ENCODE peak calls at places on chromosome 6, in seven cellular contexts. Y, H, B, L, X, I and R are unnamed samples. For H3K27me3, the result is how much of the 10 kb centered on the place peaks cover.

GRCh38 chr6:111486921-111487320 is 3.9 kb upstream of the REV3L start:
- DNase-seq in Y (no peak), H (no peak), B (no peak), L (no peak), X (no peak), I (no peak), R (no peak)

GRCh38 chr6:42451595-42452170 is at the start of gene TRERF1:
- DNase-seq in Y (peak), H (peak), B (peak), L (peak), X (peak), I (peak), R (peak)

GRCh38 chr6:3162565-3163247 is 5.4 kb upstream of the TUBB2A start:
- DNase-seq in Y (peak), H (peak), B (peak), L (peak), X (peak), I (peak), R (peak)

GRCh38 chr6:170222498-170223471 is 68.1 kb downstream of the DLL1 start:
- DNase-seq in Y (no peak), H (no peak), B (peak), L (no peak), X (peak), I (no peak), R (peak)

GRCh38 chr6:162736933-162737332 is 9.2 kb downstream of the PACRG start:
- DNase-seq in Y (no peak), H (no peak), B (no peak), L (no peak), X (no peak), I (no peak), R (peak)

GRCh38 chr6:11055127-11055627 is 11.1 kb upstream of the ELOVL2 start:
- DNase-seq in Y (no peak), H (no peak), B (no peak), L (no peak), X (no peak), I (no peak), R (no peak)

GRCh38 chr6:129491436-129491835 is 218.5 kb downstream of the ARHGAP18 start:
- DNase-seq in Y (no peak), H (no peak), B (no peak), L (no peak), X (no peak), I (no peak), R (no peak)

GRCh38 chr6:5132741-5133140 is 47.6 kb downstream of the PPP1R3G start:
- DNase-seq in Y (peak), H (peak), B (no peak), L (peak), X (peak), I (peak), R (no peak)

GRCh38 chr6:112086744-112087135 is 542 bp downstream of the TUBE1 start:
- DNase-seq in Y (peak), H (no peak), B (no peak), L (no peak), X (no peak), I (no peak), R (peak)

GRCh38 chr6:19121516-19121915 is 715.7 kb upstream of the ID4 start:
- DNase-seq in Y (no peak), H (no peak), B (no peak), L (no peak), X (no peak), I (no peak), R (no peak)

GRCh38 chr6:87736809-87737540 is 34.9 kb upstream of the AKIRIN2 start:
- DNase-seq in Y (no peak), H (no peak), B (no peak), L (no peak), X (no peak), I (no peak), R (peak)

GRCh38 chr6:149440735-149441662 is 40.9 kb downstream of the SUMO4 start:
- DNase-seq in Y (no peak), H (no peak), B (no peak), L (no peak), X (no peak), I (no peak), R (no peak)

GRCh38 chr6:161407581-161407980 is 133.7 kb upstream of the AGPAT4 start:
- DNase-seq in Y (no peak), H (no peak), B (no peak), L (no peak), X (no peak), I (no peak), R (peak)

GRCh38 chr6:150055131-150055530 is 13.8 kb downstream of the ULBP3 start:
- DNase-seq in Y (no peak), H (no peak), B (no peak), L (no peak), X (no peak), I (no peak), R (no peak)

GRCh38 chr6:92371809-92372208 is 1047.5 kb downstream of the EPHA7 start:
- DNase-seq in Y (no peak), H (no peak), B (no peak), L (no peak), X (no peak), I (no peak), R (no peak)

GRCh38 chr6:52576054-52576391 is 837 bp downstream of the TRAM2 start:
- DNase-seq in Y (no peak), H (no peak), B (no peak), L (no peak), X (peak), I (peak), R (no peak)

GRCh38 chr6:163147988-163148387 is 266.5 kb upstream of the QKI start:
- DNase-seq in Y (no peak), H (no peak), B (no peak), L (no peak), X (no peak), I (no peak), R (no peak)

GRCh38 chr6:82113231-82113630 is 134.3 kb downstream of the IBTK start:
- DNase-seq in Y (peak), H (no peak), B (no peak), L (no peak), X (no peak), I (no peak), R (no peak)

GRCh38 chr6:1042583-1043457 is 269.1 kb upstream of the FOXQ1 start:
- DNase-seq in Y (no peak), H (no peak), B (no peak), L (no peak), X (no peak), I (no peak), R (no peak)

GRCh38 chr6:81739230-81740195 is 13.0 kb downstream of the TENT5A start:
- DNase-seq in Y (no peak), H (no peak), B (no peak), L (no peak), X (no peak), I (no peak), R (no peak)

GRCh38 chr6:140071601-140072062 is 697.2 kb upstream of the CITED2 start:
- DNase-seq in Y (no peak), H (no peak), B (no peak), L (no peak), X (no peak), I (no peak), R (peak)

GRCh38 chr6:143157146-143157545 is 96.5 kb downstream of the AIG1 start:
- DNase-seq in Y (peak), H (no peak), B (no peak), L (no peak), X (no peak), I (no peak), R (no peak)

GRCh38 chr6:3407840-3408239 is 49.0 kb downstream of the SLC22A23 start:
- DNase-seq in Y (no peak), H (no peak), B (no peak), L (no peak), X (peak), I (no peak), R (no peak)

GRCh38 chr6:63452117-63452516 is 120.2 kb upstream of the LOC128125822 start:
- DNase-seq in Y (no peak), H (no peak), B (no peak), L (no peak), X (no peak), I (no peak), R (peak)

GRCh38 chr6:112287836-112288235 is 33.5 kb upstream of the LAMA4 start:
- DNase-seq in Y (no peak), H (no peak), B (no peak), L (no peak), X (no peak), I (no peak), R (no peak)

GRCh38 chr6:105384004-105384403 is 18.9 kb downstream of the PREP start:
- DNase-seq in Y (peak), H (no peak), B (no peak), L (no peak), X (no peak), I (no peak), R (peak)

GRCh38 chr6:255418-256090 is 36.7 kb upstream of the DUSP22 start:
- DNase-seq in Y (no peak), H (no peak), B (no peak), L (no peak), X (no peak), I (no peak), R (no peak)

GRCh38 chr6:44789061-44789460 is 401.6 kb downstream of the CDC5L start:
- DNase-seq in Y (no peak), H (no peak), B (no peak), L (no peak), X (no peak), I (no peak), R (no peak)

GRCh38 chr6:52389626-52390360 is 27.8 kb downstream of the PAQR8 start:
- DNase-seq in Y (no peak), H (no peak), B (peak), L (peak), X (no peak), I (peak), R (peak)

GRCh38 chr6:27359231-27359630 is 29.3 kb upstream of the ZNF391 start:
- DNase-seq in Y (no peak), H (no peak), B (no peak), L (no peak), X (no peak), I (no peak), R (peak)

GRCh38 chr6:169165031-169165430 is 88.6 kb downstream of the THBS2 start:
- DNase-seq in Y (no peak), H (no peak), B (no peak), L (no peak), X (peak), I (no peak), R (no peak)

GRCh38 chr6:114569643-114570042 is 226.8 kb upstream of the HS3ST5 start:
- DNase-seq in Y (peak), H (no peak), B (no peak), L (no peak), X (no peak), I (no peak), R (no peak)

GRCh38 chr6:151098166-151098565 is 141.6 kb upstream of the AKAP12 start:
- DNase-seq in Y (no peak), H (no peak), B (no peak), L (no peak), X (no peak), I (no peak), R (no peak)

GRCh38 chr6:161444464-161444863 is 170.6 kb upstream of the AGPAT4 start:
- DNase-seq in Y (peak), H (no peak), B (no peak), L (peak), X (no peak), I (peak), R (peak)

GRCh38 chr6:164749126-164749758 is 560.2 kb downstream of the C6orf118 start:
- DNase-seq in Y (no peak), H (no peak), B (no peak), L (peak), X (no peak), I (peak), R (peak)

GRCh38 chr6:111468329-111469012 is 14.5 kb downstream of the REV3L start:
- DNase-seq in Y (no peak), H (no peak), B (no peak), L (no peak), X (no peak), I (peak), R (peak)

GRCh38 chr6:31272856-31273626 is 1.1 kb upstream of the HLA-C start:
- DNase-seq in Y (peak), H (no peak), B (no peak), L (no peak), X (no peak), I (no peak), R (no peak)

GRCh38 chr6:131937703-131938631 is 13.2 kb downstream of the CCN2 start:
- DNase-seq in Y (peak), H (no peak), B (no peak), L (peak), X (no peak), I (no peak), R (no peak)

GRCh38 chr6:19714415-19715165 is 122.6 kb upstream of the ID4 start:
- DNase-seq in Y (peak), H (no peak), B (no peak), L (no peak), X (no peak), I (no peak), R (no peak)

GRCh38 chr6:83258517-83258916 is 65.4 kb downstream of the RWDD2A start:
- DNase-seq in Y (peak), H (no peak), B (no peak), L (no peak), X (no peak), I (no peak), R (no peak)

GRCh38 chr6:13012271-13012670 is 295.7 kb downstream of the PHACTR1 start:
- DNase-seq in Y (no peak), H (no peak), B (no peak), L (no peak), X (no peak), I (no peak), R (peak)
- H3K4me3 ChIP-seq in Y (no peak), H (no peak), B (no peak), L (no peak), X (no peak), I (no peak), R (no peak)

GRCh38 chr6:34022873-34023255 is 123.0 kb downstream of the GRM4 start:
- DNase-seq in Y (no peak), H (no peak), B (no peak), L (no peak), X (no peak), I (no peak), R (no peak)
- H3K27me3 ChIP-seq in Y (under half), H (under half), B (under half), L (half or more), X (under half), I (under half), R (under half)

GRCh38 chr6:134177236-134177635 is 124.8 kb upstream of the SLC2A12 start:
- DNase-seq in Y (no peak), H (no peak), B (no peak), L (no peak), X (no peak), I (no peak), R (no peak)
- H3K4me3 ChIP-seq in Y (no peak), H (no peak), B (peak), L (no peak), X (no peak), I (no peak), R (no peak)

GRCh38 chr6:41156771-41157170 is 2.6 kb upstream of the TREML1 start:
- DNase-seq in Y (no peak), H (no peak), B (no peak), L (no peak), X (no peak), I (no peak), R (no peak)
- H3K27me3 ChIP-seq in Y (under half), H (under half), B (under half), L (under half), X (under half), I (under half), R (under half)

GRCh38 chr6:54013966-54014365 is 97.3 kb upstream of the MLIP start:
- DNase-seq in Y (no peak), H (no peak), B (no peak), L (no peak), X (no peak), I (no peak), R (no peak)

GRCh38 chr6:54010340-54011276 is 100.6 kb upstream of the MLIP start:
- DNase-seq in Y (no peak), H (no peak), B (no peak), L (peak), X (no peak), I (no peak), R (no peak)

GRCh38 chr6:54008589-54008988 is 102.7 kb upstream of the MLIP start:
- DNase-seq in Y (no peak), H (no peak), B (no peak), L (no peak), X (no peak), I (no peak), R (no peak)

GRCh38 chr6:54011277-54011648 is 100.0 kb upstream of the MLIP start:
- DNase-seq in Y (no peak), H (no peak), B (no peak), L (no peak), X (no peak), I (no peak), R (no peak)

DNA sequence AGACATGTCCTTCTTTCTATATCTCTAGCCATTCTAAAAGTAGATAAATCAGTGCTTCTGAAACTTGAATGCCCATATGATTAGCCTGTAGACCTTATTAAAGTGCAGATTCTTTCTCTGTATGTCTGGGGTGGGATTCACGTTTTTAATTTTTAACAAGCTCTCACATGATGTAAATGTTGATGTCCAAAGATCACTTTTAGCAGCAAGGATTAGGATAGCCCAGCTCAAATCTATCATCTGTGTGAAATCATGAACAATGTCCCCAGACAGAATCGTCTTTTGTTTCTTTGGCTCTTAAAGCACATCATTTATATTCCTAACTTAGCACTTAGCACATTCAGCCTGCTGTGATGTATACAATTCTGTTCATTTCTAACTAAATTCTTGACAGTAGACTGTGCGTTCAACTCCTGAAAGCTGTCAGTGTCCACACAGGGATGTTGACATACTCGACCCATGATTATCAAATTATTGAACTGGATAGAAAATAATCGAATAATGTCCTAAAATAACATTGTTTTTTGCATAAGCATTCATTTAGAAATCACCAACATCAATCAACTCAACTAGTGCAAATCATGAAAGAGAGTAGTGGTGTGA is 102.1 kb upstream of the MLIP start:
- DNase-seq in Y (no peak), H (no peak), B (no peak), L (no peak), X (no peak), I (no peak), R (no peak)
- H3K4me3 ChIP-seq in Y (no peak), H (no peak), B (no peak), L (no peak), X (no peak), I (no peak), R (no peak)

GRCh38 chr6:37532122-37532521 is 32.4 kb upstream of the CCDC167 start:
- DNase-seq in Y (no peak), H (no peak), B (no peak), L (no peak), X (no peak), I (no peak), R (no peak)
- H3K27me3 ChIP-seq in Y (under half), H (half or more), B (under half), L (half or more), X (under half), I (under half), R (under half)

DNA sequence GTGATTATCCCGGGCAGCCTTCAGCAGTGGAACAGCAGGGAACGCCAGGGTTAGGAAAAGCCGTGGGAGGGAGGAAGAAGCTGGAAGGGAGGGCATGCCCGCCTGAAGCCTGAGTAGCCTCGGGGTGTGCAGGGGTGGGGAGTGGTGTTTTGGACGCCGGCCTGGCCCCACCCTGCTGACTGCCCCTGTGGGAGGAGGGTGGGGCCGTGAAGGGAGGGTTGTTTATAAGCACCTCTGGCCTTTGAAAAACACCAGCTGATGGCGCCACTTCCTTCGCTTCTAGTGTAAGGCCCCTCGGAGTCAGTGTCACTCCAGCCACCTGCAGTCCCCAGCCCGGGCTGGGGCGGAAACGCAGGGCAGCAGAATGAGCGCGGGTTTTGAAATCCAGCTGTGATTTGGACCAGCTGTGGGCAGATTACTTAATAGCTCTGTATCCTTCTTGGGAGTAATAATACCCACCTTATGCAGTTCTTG is 52.8 kb upstream of the BMP6 start:
- DNase-seq in Y (peak), H (peak), B (peak), L (peak), X (peak), I (no peak), R (peak)
- H3K4me3 ChIP-seq in Y (no peak), H (no peak), B (peak), L (no peak), X (no peak), I (no peak), R (no peak)

DNA sequence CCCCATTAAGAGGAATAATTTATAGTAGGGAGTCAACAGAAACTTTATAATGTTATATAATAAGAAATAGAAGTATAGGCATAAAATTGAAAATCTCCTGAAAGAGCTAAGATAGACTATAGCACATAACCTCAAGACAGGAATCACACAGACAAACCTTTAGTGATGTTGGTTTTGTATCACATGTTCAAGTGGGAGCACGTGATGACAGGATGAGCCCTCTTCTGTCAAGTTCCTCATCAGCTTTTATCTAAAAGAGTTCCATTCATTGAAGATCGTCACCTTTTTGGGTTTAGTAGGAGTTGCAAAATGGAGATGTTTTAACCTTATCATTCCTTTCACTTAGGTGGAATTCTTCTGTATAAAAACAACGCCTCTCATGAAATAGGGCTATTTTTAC is 127.0 kb downstream of the MCHR2 start:
- DNase-seq in Y (no peak), H (no peak), B (no peak), L (no peak), X (no peak), I (no peak), R (no peak)
- H3K27me3 ChIP-seq in Y (under half), H (under half), B (under half), L (under half), X (under half), I (under half), R (under half)